ENCODE peak calls at places on chromosomes 3 and 15, in six cellular contexts. D is stimulated activated CD4-positive, alpha-beta T cell treated with anti-CD3 and anti-CD28 coated beads, Interleukin-1b, Interleukin-23, amount 100 ng/mL, for 24 hours; X is AG09309; A is left lung; Q is ACHN; H is mesendoderm. W is an unnamed sample.

GRCh38 chr15:57245130-57245529 is 131.2 kb upstream of the CGNL1 start:
- DNase-seq in D (no peak), X (no peak), A (no peak), Q (no peak), H (no peak), W (no peak)

GRCh38 chr15:69813881-69814280 is 283.8 kb downstream of the TLE3 start:
- DNase-seq in D (no peak), X (no peak), A (no peak), Q (no peak), H (no peak), W (no peak)

GRCh38 chr3:33061782-33062181 is 35.2 kb downstream of the GLB1 start:
- DNase-seq in D (no peak), X (peak), A (no peak), Q (no peak), H (peak), W (no peak)

GRCh38 chr3:14758297-14758696 is 60.5 kb upstream of the FGD5 start:
- DNase-seq in D (no peak), X (no peak), A (no peak), Q (no peak), H (no peak), W (no peak)

GRCh38 chr3:159854500-159855124 is 134.0 kb upstream of the IL12A start:
- DNase-seq in D (no peak), X (peak), A (no peak), Q (peak), H (peak), W (no peak)

GRCh38 chr15:85785887-85786777 is 8.6 kb downstream of the KLHL25 start:
- DNase-seq in D (no peak), X (no peak), A (no peak), Q (peak), H (peak), W (no peak)

GRCh38 chr15:40539030-40539429 is 25.8 kb downstream of the CCDC32 start:
- DNase-seq in D (no peak), X (no peak), A (no peak), Q (no peak), H (peak), W (no peak)

GRCh38 chr15:45450468-45450867 is 72.1 kb downstream of the SLC30A4 start:
- DNase-seq in D (no peak), X (no peak), A (no peak), Q (no peak), H (no peak), W (no peak)

GRCh38 chr15:75523011-75523410 is 56.1 kb downstream of the PTPN9 start:
- DNase-seq in D (no peak), X (no peak), A (no peak), Q (no peak), H (no peak), W (no peak)

GRCh38 chr3:129837057-129837631 is 56.4 kb downstream of the TMCC1 start:
- DNase-seq in D (no peak), X (no peak), A (no peak), Q (no peak), H (no peak), W (no peak)

GRCh38 chr15:53872410-53872809 is 105.8 kb upstream of the UNC13C start:
- DNase-seq in D (no peak), X (no peak), A (no peak), Q (no peak), H (no peak), W (no peak)